ENCODE peak calls at places on chromosome 18, in four cellular contexts. A, M, V and Y are unnamed samples.

GRCh38 chr18:9017900-9018217 is 84.6 kb upstream of the NDUFV2 start:
- DNase-seq in M (no peak), V (no peak), A (no peak), Y (no peak)

GRCh38 chr18:49811151-49811938 is 2.0 kb downstream of the ACAA2 start:
- DNase-seq in A (no peak), M (no peak), V (no peak), Y (no peak)

GRCh38 chr18:32868424-32868823 is 95.6 kb upstream of the KLHL14 start:
- DNase-seq in A (no peak), V (no peak), M (no peak), Y (no peak)

GRCh38 chr18:23824235-23824634 is 135.0 kb downstream of the LAMA3 start:
- DNase-seq in V (no peak), A (no peak), M (no peak), Y (no peak)

GRCh38 chr18:32355896-32356295 is 114.8 kb downstream of the GAREM1 start:
- DNase-seq in M (no peak), V (no peak), A (no peak), Y (no peak)

GRCh38 chr18:48023334-48024008 is 93.0 kb upstream of the SMAD2 start:
- DNase-seq in V (no peak), A (no peak), M (no peak), Y (no peak)

GRCh38 chr18:27750014-27750413 is 426.9 kb downstream of the CDH2 start:
- DNase-seq in M (no peak), A (no peak), V (no peak), Y (no peak)

GRCh38 chr18:59669872-59670657 is 27.2 kb downstream of the CCBE1 start:
- DNase-seq in A (no peak), V (no peak), M (no peak), Y (no peak)

GRCh38 chr18:59909289-59910036 is 9.7 kb downstream of the PMAIP1 start:
- DNase-seq in A (no peak), V (no peak), M (no peak), Y (no peak)

GRCh38 chr18:23650963-23651927 is 11.5 kb downstream of the ANKRD29 start:
- DNase-seq in A (no peak), M (no peak), V (no peak), Y (no peak)

GRCh38 chr18:56294484-56295183 is 343.8 kb downstream of the TXNL1 start:
- DNase-seq in V (no peak), M (no peak), A (no peak), Y (no peak)

GRCh38 chr18:61528961-61529360 is 195.7 kb downstream of the CDH20 start:
- DNase-seq in M (no peak), A (no peak), V (no peak), Y (no peak)

GRCh38 chr18:11357678-11358077 is 208.3 kb upstream of the PIEZO2 start:
- DNase-seq in V (no peak), M (no peak), A (no peak), Y (no peak)

GRCh38 chr18:78999939-79000338 is 20.3 kb downstream of the SALL3 start:
- DNase-seq in A (no peak), M (no peak), V (no peak), Y (no peak)

GRCh38 chr18:76988827-76989646 is 143.5 kb downstream of the MBP start:
- DNase-seq in M (no peak), A (no peak), V (no peak), Y (no peak)

GRCh38 chr18:9495916-9496540 is 20.7 kb downstream of the RALBP1 start:
- DNase-seq in M (no peak), V (no peak), A (no peak), Y (no peak)

GRCh38 chr18:23225518-23225917 is 90.2 kb downstream of the CABLES1 start:
- DNase-seq in M (no peak), A (no peak), V (no peak), Y (peak; percentile 19)

GRCh38 chr18:26901020-26901419 is 35.5 kb upstream of the AQP4 start:
- DNase-seq in V (no peak), M (no peak), A (no peak), Y (no peak)

GRCh38 chr18:7844418-7844817 is 277.3 kb downstream of the PTPRM start:
- DNase-seq in A (no peak), V (no peak), M (no peak), Y (no peak)
- H3K9me3 ChIP-seq in A (peaks cover 11% of the 10 kb centered on the region), V (no peaks in the 10 kb centered on the region), M (no peaks in the 10 kb centered on the region), Y (no peaks in the 10 kb centered on the region)

GRCh38 chr18:7349181-7349837 is 118.4 kb downstream of the LRRC30 start:
- DNase-seq in A (no peak), M (no peak), V (no peak), Y (no peak)
- TF ChIP-seq CTCF in A (no peak), M (no peak), V (no peak), Y (no peak)

GRCh38 chr18:70577023-70577420 is 288.2 kb downstream of the SOCS6 start:
- DNase-seq in V (no peak), A (no peak), M (no peak), Y (no peak)
- H3K9me3 ChIP-seq in V (no peaks in the 10 kb centered on the region), A (no peaks in the 10 kb centered on the region), M (no peaks in the 10 kb centered on the region), Y (no peaks in the 10 kb centered on the region)

GRCh38 chr18:34821669-34822210 is 111.6 kb downstream of the DTNA start:
- DNase-seq in A (no peak), V (no peak), M (no peak), Y (no peak)
- TF ChIP-seq CTCF in A (no peak), V (no peak), M (no peak), Y (no peak)

GRCh38 chr18:906416-907170 is 1.9 kb downstream of the ADCYAP1 start:
- DNase-seq in V (no peak), M (no peak), A (no peak), Y (no peak)
- H3K9me3 ChIP-seq in V (no peaks in the 10 kb centered on the region), M (no peaks in the 10 kb centered on the region), A (no peaks in the 10 kb centered on the region), Y (no peaks in the 10 kb centered on the region)

GRCh38 chr18:35778850-35779634 is 193.4 kb upstream of the RMP24 start:
- DNase-seq in A (peak; percentile 64), V (no peak), M (no peak), Y (no peak)

GRCh38 chr18:35780937-35781336 is 191.5 kb upstream of the RMP24 start:
- DNase-seq in V (no peak), M (no peak), A (no peak), Y (no peak)

GRCh38 chr18:35776481-35776880 is 194.9 kb downstream of the GALNT1 start:
- DNase-seq in A (no peak), V (no peak), M (no peak), Y (no peak)

GRCh38 chr18:35775887-35776286 is 194.3 kb downstream of the GALNT1 start:
- DNase-seq in A (no peak), M (no peak), V (no peak), Y (no peak)

GRCh38 chr18:35777042-35777441 is 195.4 kb upstream of the RMP24 start:
- DNase-seq in A (no peak), V (no peak), M (no peak), Y (no peak)
- TF ChIP-seq CTCF in A (no peak), V (peak; percentile 25), M (no peak), Y (no peak)

GRCh38 chr18:14922965-14923565 is 175.1 kb downstream of the ANKRD30B start:
- DNase-seq in M (no peak), A (no peak), V (no peak), Y (no peak)

GRCh38 chr18:14924226-14924625 is 176.3 kb downstream of the ANKRD30B start:
- DNase-seq in V (no peak), A (no peak), M (no peak), Y (no peak)

GRCh38 chr18:14928396-14928795 is 180.4 kb downstream of the ANKRD30B start:
- DNase-seq in A (no peak), M (no peak), V (no peak), Y (no peak)

GRCh38 chr18:14927701-14928100 is 179.7 kb downstream of the ANKRD30B start:
- DNase-seq in A (no peak), V (no peak), M (no peak), Y (no peak)

GRCh38 chr18:14925281-14925709 is 177.3 kb downstream of the ANKRD30B start:
- DNase-seq in M (no peak), V (no peak), A (no peak), Y (no peak)
- H3K9me3 ChIP-seq in M (no peaks in the 10 kb centered on the region), V (no peaks in the 10 kb centered on the region), A (no peaks in the 10 kb centered on the region), Y (no peaks in the 10 kb centered on the region)

GRCh38 chr18:13291745-13292447 is 73.3 kb downstream of the LDLRAD4 start:
- DNase-seq in A (no peak), M (no peak), V (no peak), Y (no peak)

GRCh38 chr18:13292736-13293135 is 74.2 kb downstream of the LDLRAD4 start:
- DNase-seq in M (no peak), A (no peak), V (no peak), Y (no peak)

GRCh38 chr18:13289501-13290205 is 71.1 kb downstream of the LDLRAD4 start:
- DNase-seq in V (no peak), A (no peak), M (no peak), Y (no peak)

GRCh38 chr18:13291299-13291698 is 72.7 kb downstream of the LDLRAD4 start:
- DNase-seq in A (no peak), M (no peak), V (no peak), Y (no peak)

DNA sequence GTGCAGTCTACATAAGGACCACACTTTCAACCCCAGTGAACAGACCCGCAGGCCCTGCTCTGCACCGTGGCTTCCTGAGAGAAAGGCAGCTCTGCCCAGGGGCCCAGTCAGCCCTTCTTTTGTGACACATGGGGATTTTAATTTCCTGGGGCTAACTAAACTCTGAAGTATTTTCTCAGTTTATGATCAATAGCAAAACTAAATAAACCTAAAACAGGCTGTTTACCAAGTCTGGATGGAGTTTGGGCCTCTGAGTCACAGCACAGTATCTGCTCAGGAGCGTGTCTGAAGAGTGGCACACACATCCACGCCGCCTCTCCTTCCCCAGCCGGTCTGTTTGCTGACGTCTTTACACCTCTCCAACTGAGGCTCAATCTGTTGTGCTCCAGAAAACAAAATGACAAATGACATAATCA is 72.3 kb downstream of the LDLRAD4 start:
- DNase-seq in V (no peak), M (no peak), A (no peak), Y (no peak)
- TF ChIP-seq CTCF in V (no peak), M (no peak), A (no peak), Y (no peak)

GRCh38 chr18:6039055-6039454 is 143.7 kb upstream of the TMEM200C start:
- DNase-seq in V (no peak), A (no peak), M (no peak), Y (no peak)

GRCh38 chr18:6044773-6045172 is 149.5 kb upstream of the TMEM200C start:
- DNase-seq in A (no peak), M (no peak), V (no peak), Y (no peak)

GRCh38 chr18:6044319-6044718 is 149.0 kb upstream of the TMEM200C start:
- DNase-seq in M (no peak), A (no peak), V (no peak), Y (no peak)
- H3K9me3 ChIP-seq in M (no peaks in the 10 kb centered on the region), A (no peaks in the 10 kb centered on the region), V (peaks cover 2% of the 10 kb centered on the region), Y (no peaks in the 10 kb centered on the region)

DNA sequence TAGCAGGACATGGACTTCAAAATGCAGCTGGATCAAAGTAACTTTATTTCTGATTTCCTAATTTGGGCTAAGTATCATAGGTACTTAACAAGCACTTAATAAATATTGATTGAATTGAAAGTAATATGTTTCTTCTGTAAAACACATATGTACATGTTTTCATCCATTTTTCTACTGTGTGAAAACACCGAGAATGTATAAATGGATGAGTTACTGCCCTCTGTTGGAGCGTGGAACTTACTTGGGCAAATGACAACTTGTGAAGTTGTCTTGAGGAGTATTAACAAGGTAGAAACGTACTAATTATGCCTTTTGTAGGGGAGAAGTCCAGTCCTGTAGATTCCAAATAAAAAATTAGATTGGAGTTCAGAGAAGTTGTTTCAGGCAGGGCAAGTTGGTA is 87.2 kb downstream of the PHLPP1 start:
- DNase-seq in M (no peak), A (no peak), V (no peak), Y (no peak)
- TF ChIP-seq CTCF in M (peak; percentile 15), A (no peak), V (no peak), Y (no peak)